ENCODE peak calls at places on chromosomes 1 and 21, in seven cellular contexts. P, Y, R, X, T, C and I are unnamed samples.

GRCh38 chr1:118923319-118923718 is 64.8 kb downstream of the TBX15 start:
- DNase-seq in P (no peak), R (no peak), Y (no peak), T (no peak), C (no peak), X (no peak), I (no peak)

GRCh38 chr1:24897263-24898151 is 32.6 kb downstream of the RUNX3 start:
- DNase-seq in R (peak; percentile 35), P (no peak), Y (no peak), T (no peak), X (no peak), C (no peak), I (no peak)

GRCh38 chr1:53361541-53361961 is 33.7 kb upstream of the LRP8 start:
- DNase-seq in P (no peak), X (no peak), T (no peak), C (no peak), R (peak; percentile 37), Y (no peak), I (no peak)

GRCh38 chr1:51636765-51637522 is 20.1 kb downstream of the OSBPL9 start:
- DNase-seq in R (peak; percentile 75), X (peak; percentile 51), Y (peak; percentile 82), T (peak; percentile 60), C (no peak), P (peak; percentile 84), I (no peak)

GRCh38 chr1:231778009-231778719 is 151.6 kb downstream of the DISC1 start:
- DNase-seq in R (peak; percentile 66), X (no peak), P (no peak), C (no peak), T (peak; percentile 51), Y (peak; percentile 37), I (no peak)

GRCh38 chr1:47021070-47021469 is 2.4 kb upstream of the CYP4X1 start:
- DNase-seq in R (no peak), Y (no peak), P (no peak), X (no peak), C (no peak), T (no peak), I (no peak)

GRCh38 chr1:157069596-157069995 is 24.1 kb upstream of the ARHGEF11 start:
- DNase-seq in X (no peak), Y (no peak), T (no peak), R (no peak), P (no peak), C (no peak), I (no peak)

GRCh38 chr21:38880578-38880966 is 74.8 kb downstream of the ETS2 start:
- DNase-seq in T (no peak), P (no peak), R (no peak), C (no peak), Y (no peak), X (no peak), I (no peak)

GRCh38 chr1:224615861-224616760 is at the start of gene CNIH3:
- DNase-seq in X (no peak), R (no peak), P (no peak), C (no peak), T (peak; percentile 29), Y (peak; percentile 83), I (peak; percentile 75)

GRCh38 chr1:71047635-71048607 is at the start of gene PTGER3:
- DNase-seq in P (peak; percentile 91), R (peak; percentile 87), T (peak; percentile 61), C (no peak), Y (no peak), X (peak; percentile 59), I (peak; percentile 83)

GRCh38 chr1:31019401-31019800 is 46.1 kb downstream of the PUM1 start:
- DNase-seq in Y (no peak), T (no peak), P (no peak), C (no peak), X (no peak), R (no peak), I (no peak)

GRCh38 chr1:149937779-149938178 is 1.1 kb upstream of the MTMR11 start:
- DNase-seq in T (no peak), Y (no peak), R (no peak), X (no peak), P (no peak), C (no peak), I (no peak)

GRCh38 chr1:145993618-145994390 is 2.6 kb downstream of the TXNIP start:
- DNase-seq in T (no peak), P (peak; percentile 20), R (no peak), C (no peak), X (no peak), Y (no peak), I (no peak)

GRCh38 chr1:207763091-207763490 is 11.2 kb downstream of the CD46 start:
- DNase-seq in P (no peak), T (no peak), R (no peak), C (no peak), X (no peak), Y (no peak), I (no peak)

GRCh38 chr1:28646040-28646439 is 2.4 kb upstream of the RNU11 start:
- DNase-seq in C (no peak), P (no peak), Y (no peak), R (no peak), T (no peak), X (no peak), I (no peak)

GRCh38 chr21:43789276-43790052 is at the start of gene RRP1:
- DNase-seq in P (peak; percentile 82), R (peak; percentile 91), C (peak; percentile 69), T (peak; percentile 91), X (peak; percentile 94), Y (peak; percentile 84), I (peak; percentile 95)

GRCh38 chr1:204278254-204278653 is 64.5 kb upstream of the GOLT1A start:
- DNase-seq in Y (peak; percentile 43), T (no peak), R (no peak), C (no peak), P (no peak), X (no peak), I (no peak)

GRCh38 chr21:37783016-37783415 is 133.2 kb downstream of the KCNJ6 start:
- DNase-seq in T (no peak), P (no peak), C (no peak), Y (no peak), X (no peak), R (no peak), I (no peak)

GRCh38 chr1:116020668-116021272 is 44.5 kb downstream of the SLC22A15 start:
- DNase-seq in Y (peak; percentile 58), P (no peak), R (peak; percentile 50), C (no peak), X (no peak), T (peak; percentile 28), I (peak; percentile 63)

GRCh38 chr1:29586991-29587745 is 350.8 kb downstream of the PTPRU start:
- DNase-seq in P (no peak), T (no peak), X (no peak), R (no peak), Y (peak; percentile 16), C (no peak), I (no peak)

GRCh38 chr1:106677721-106678120 is 378.8 kb upstream of the PRMT6 start:
- DNase-seq in T (no peak), C (no peak), P (no peak), Y (no peak), R (no peak), X (no peak), I (no peak)

GRCh38 chr1:106677181-106677580 is 379.3 kb upstream of the PRMT6 start:
- DNase-seq in P (no peak), T (no peak), C (no peak), R (no peak), Y (no peak), X (no peak), I (no peak)

GRCh38 chr1:106681939-106682522 is 374.4 kb upstream of the PRMT6 start:
- DNase-seq in T (no peak), X (no peak), R (no peak), P (no peak), Y (no peak), C (no peak), I (no peak)

GRCh38 chr1:106678661-106679060 is 377.8 kb upstream of the PRMT6 start:
- DNase-seq in T (no peak), X (no peak), Y (no peak), P (no peak), C (no peak), R (no peak), I (no peak)

GRCh38 chr1:106680922-106681321 is 375.6 kb upstream of the PRMT6 start:
- DNase-seq in T (no peak), C (no peak), X (no peak), R (no peak), Y (no peak), P (no peak), I (no peak)
- H3K4me1 ChIP-seq in T (no peaks in the 10 kb centered on the region), C (no peaks in the 10 kb centered on the region), X (no peaks in the 10 kb centered on the region), R (no peaks in the 10 kb centered on the region), Y (no peaks in the 10 kb centered on the region), P (no peaks in the 10 kb centered on the region), I (no peaks in the 10 kb centered on the region)

GRCh38 chr1:16158025-16158424 is 2.2 kb upstream of the EPHA2 start:
- DNase-seq in C (no peak), P (no peak), R (no peak), Y (no peak), T (no peak), X (no peak), I (no peak)
- H3K4me1 ChIP-seq in C (peaks cover 30% of the 10 kb centered on the region), P (no peaks in the 10 kb centered on the region), R (no peaks in the 10 kb centered on the region), Y (peaks cover 15% of the 10 kb centered on the region), T (peaks cover 12% of the 10 kb centered on the region), X (peaks cover 11% of the 10 kb centered on the region), I (peaks cover 7% of the 10 kb centered on the region)

GRCh38 chr1:27601771-27602509 is 2.0 kb downstream of the AHDC1 start:
- DNase-seq in Y (no peak), X (peak; percentile 73), T (peak; percentile 64), R (peak; percentile 74), P (peak; percentile 51), C (no peak), I (peak; percentile 77)

GRCh38 chr1:27602510-27603319 is 1.2 kb downstream of the AHDC1 start:
- DNase-seq in R (peak; percentile 78), Y (no peak), T (peak; percentile 78), C (no peak), X (peak; percentile 83), P (peak; percentile 75), I (peak; percentile 68)

GRCh38 chr1:27600500-27601175 is 3.3 kb downstream of the AHDC1 start:
- DNase-seq in Y (no peak), C (no peak), X (no peak), T (no peak), P (peak; percentile 44), R (no peak), I (no peak)

GRCh38 chr1:27599605-27600499 is 4.1 kb downstream of the AHDC1 start:
- DNase-seq in T (no peak), X (peak; percentile 63), R (no peak), C (no peak), Y (no peak), P (peak; percentile 31), I (no peak)

DNA sequence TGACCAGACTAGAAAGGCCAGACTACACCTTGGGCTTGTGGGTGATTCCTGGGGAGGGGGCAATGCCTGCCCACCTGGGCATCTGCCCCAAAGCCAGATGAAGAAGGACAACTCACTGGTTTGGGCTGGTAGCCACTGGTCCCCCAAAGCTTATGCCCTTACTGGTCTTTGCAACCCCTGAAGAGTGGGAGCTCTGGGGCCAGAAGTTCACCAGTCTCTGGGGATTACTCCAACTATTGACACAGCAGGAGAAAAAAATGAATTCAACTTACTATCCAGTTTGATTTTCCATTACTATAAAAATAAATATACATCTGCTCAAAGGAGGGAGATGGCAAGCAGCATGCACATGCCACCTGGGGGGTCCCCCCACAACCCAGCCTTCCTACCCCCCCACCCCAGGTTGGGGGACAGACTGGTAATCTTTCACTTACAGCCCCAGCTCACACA is 2.6 kb downstream of the AHDC1 start:
- DNase-seq in T (no peak), R (no peak), Y (no peak), C (no peak), X (no peak), P (no peak), I (no peak)
- H3K4me1 ChIP-seq in T (peaks cover 48% of the 10 kb centered on the region), R (no peaks in the 10 kb centered on the region), Y (peaks cover 34% of the 10 kb centered on the region), C (peaks cover 71% of the 10 kb centered on the region), X (peaks cover 35% of the 10 kb centered on the region), P (no peaks in the 10 kb centered on the region), I (peaks cover 25% of the 10 kb centered on the region)

GRCh38 chr1:154178006-154178405 is 13.9 kb downstream of the TPM3 start:
- DNase-seq in X (no peak), R (no peak), C (no peak), P (no peak), Y (no peak), T (no peak), I (no peak)
- H3K4me1 ChIP-seq in X (peaks cover 14% of the 10 kb centered on the region), R (peaks cover 8% of the 10 kb centered on the region), C (peaks cover 61% of the 10 kb centered on the region), P (peaks cover 18% of the 10 kb centered on the region), Y (peaks cover 15% of the 10 kb centered on the region), T (peaks cover 66% of the 10 kb centered on the region), I (peaks cover 23% of the 10 kb centered on the region)